ENCODE peak calls at places on chromosomes 16 and 17, in ten cellular contexts. J, F, Y, Q, E, L, N, B, K and P are unnamed samples.

GRCh38 chr16:87854053-87854906 is 15.0 kb downstream of the SLC7A5 start:
- DNase-seq in L (no peak), K (no peak), F (no peak), Y (peak; percentile 42), E (no peak), B (peak; percentile 82), Q (no peak), J (no peak), N (no peak), P (no peak)

GRCh38 chr17:35088647-35088910 is 25.1 kb upstream of the RFFL start:
- DNase-seq in F (no peak), E (peak; percentile 35), K (no peak), J (peak; percentile 46), L (no peak), Q (peak; percentile 65), N (no peak), Y (no peak), B (no peak), P (no peak)

GRCh38 chr17:35743911-35744328 is 9.1 kb downstream of the GAS2L2 start:
- DNase-seq in F (peak; percentile 45), J (peak; percentile 36), N (peak; percentile 72), L (no peak), K (no peak), Y (no peak), B (peak; percentile 46), E (no peak), Q (peak; percentile 24), P (no peak)

GRCh38 chr17:62919388-62919787 is 46.6 kb upstream of the TANC2 start:
- DNase-seq in J (no peak), L (no peak), B (no peak), E (no peak), Q (no peak), F (peak; percentile 46), N (peak; percentile 28), Y (no peak), K (no peak), P (no peak)

GRCh38 chr17:22435231-22435974 is 743.1 kb downstream of the KCNJ18 start:
- DNase-seq in N (no peak), L (no peak), E (no peak), K (no peak), Y (no peak), F (no peak), B (peak; percentile 75), Q (no peak), J (no peak), P (no peak)

GRCh38 chr17:40490289-40490853 is 11.1 kb downstream of the TNS4 start:
- DNase-seq in B (peak; percentile 27), E (peak; percentile 91), F (peak; percentile 81), N (peak; percentile 55), Y (no peak), J (no peak), K (no peak), Q (peak; percentile 62), L (no peak), P (no peak)

GRCh38 chr17:8225813-8226535 is 15.6 kb upstream of the AURKB start:
- DNase-seq in Q (peak; percentile 74), K (peak; percentile 76), B (peak; percentile 67), N (peak; percentile 36), F (peak; percentile 87), Y (peak; percentile 47), E (peak; percentile 61), L (no peak), J (peak; percentile 47), P (peak; percentile 59)

GRCh38 chr16:12096162-12096781 is 119.7 kb downstream of the SNX29 start:
- DNase-seq in K (no peak), F (peak; percentile 21), L (no peak), Y (no peak), N (no peak), J (no peak), E (no peak), B (no peak), Q (no peak), P (no peak)

GRCh38 chr17:17347956-17348871 is 45.0 kb downstream of the NT5M start:
- DNase-seq in L (peak; percentile 71), K (no peak), Y (no peak), B (no peak), F (no peak), Q (no peak), E (no peak), N (no peak), J (no peak), P (no peak)

GRCh38 chr17:72687941-72688340 is 404.5 kb downstream of the SLC39A11 start:
- DNase-seq in L (no peak), Y (no peak), K (no peak), B (no peak), J (no peak), F (no peak), N (peak; percentile 78), Q (no peak), E (no peak), P (no peak)

GRCh38 chr16:852451-853185 is 52.1 kb upstream of the GNG13 start:
- DNase-seq in N (no peak), J (no peak), Y (no peak), L (no peak), F (no peak), K (no peak), Q (no peak), B (no peak), E (no peak), P (no peak)

GRCh38 chr16:10934325-10935107 is 7.8 kb downstream of the DEXI start:
- DNase-seq in J (no peak), E (no peak), B (no peak), N (no peak), K (no peak), F (no peak), Q (no peak), L (no peak), Y (no peak), P (no peak)

DNA sequence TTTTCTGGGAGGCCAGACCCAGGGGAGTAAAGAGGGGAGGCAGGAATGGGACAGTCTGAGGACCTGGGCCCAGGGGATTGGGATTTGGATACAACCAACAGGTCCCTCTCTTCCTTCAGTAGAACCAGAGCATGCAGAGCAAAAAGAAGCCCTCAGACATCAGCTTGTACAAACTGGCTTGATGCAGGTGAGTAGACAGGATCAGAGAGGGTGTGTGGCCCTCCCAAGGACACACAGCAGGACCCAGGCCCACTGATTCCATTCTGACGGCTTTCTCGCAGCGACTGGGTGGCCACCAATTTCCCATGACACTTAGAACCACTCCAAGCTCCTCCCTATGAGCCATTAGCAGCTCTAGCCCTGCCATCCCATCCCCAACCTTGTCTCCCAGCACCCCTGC is 63.6 kb downstream of the ABCC6 start:
- DNase-seq in L (no peak), E (no peak), Y (no peak), Q (no peak), N (no peak), J (no peak), B (no peak), F (no peak), K (no peak), P (no peak)
- H3K9me3 ChIP-seq in L (peaks cover 9% of the 10 kb centered on the region), E (no peaks in the 10 kb centered on the region), Y (peaks cover 10% of the 10 kb centered on the region), Q (no peaks in the 10 kb centered on the region), N (peaks cover 3% of the 10 kb centered on the region), J (peaks cover 11% of the 10 kb centered on the region), B (no peaks in the 10 kb centered on the region), F (no peaks in the 10 kb centered on the region), K (peaks cover 7% of the 10 kb centered on the region), P (no peaks in the 10 kb centered on the region)

DNA sequence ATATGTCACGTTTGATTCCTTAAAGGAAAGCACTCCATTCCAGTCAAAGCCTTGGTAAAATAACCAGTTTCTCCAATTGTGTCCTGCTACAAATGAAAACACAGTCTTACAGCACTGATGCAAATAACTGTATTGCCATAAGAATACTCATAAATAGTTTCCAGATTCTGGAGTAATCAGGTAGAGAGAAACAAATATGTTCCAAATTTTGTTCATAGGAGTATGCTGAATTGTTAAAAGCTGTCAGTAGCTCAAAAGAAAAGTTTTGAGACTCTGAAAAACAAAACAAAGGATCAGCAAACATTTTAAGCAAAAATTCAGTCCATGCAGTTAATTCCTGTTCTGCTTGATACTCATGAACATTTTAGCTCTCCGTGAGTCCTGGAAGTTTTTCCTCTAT is 7.8 kb downstream of the DHRS7B start:
- DNase-seq in E (no peak), K (no peak), B (no peak), Y (no peak), N (no peak), Q (no peak), L (no peak), F (no peak), J (no peak), P (no peak)
- H3K9me3 ChIP-seq in E (no peaks in the 10 kb centered on the region), K (no peaks in the 10 kb centered on the region), B (no peaks in the 10 kb centered on the region), Y (peaks cover 3% of the 10 kb centered on the region), N (no peaks in the 10 kb centered on the region), Q (peaks cover 25% of the 10 kb centered on the region), L (no peaks in the 10 kb centered on the region), F (no peaks in the 10 kb centered on the region), J (no peaks in the 10 kb centered on the region), P (no peaks in the 10 kb centered on the region)

GRCh38 chr16:68575082-68575481 is 36.0 kb downstream of the ZFP90 start:
- DNase-seq in L (no peak), Q (no peak), J (no peak), N (no peak), Y (no peak), K (no peak), E (no peak), B (no peak), F (no peak), P (no peak)
- H3K9me3 ChIP-seq in L (peaks cover 52% of the 10 kb centered on the region), Q (peaks cover 96% of the 10 kb centered on the region), J (peaks cover 59% of the 10 kb centered on the region), N (no peaks in the 10 kb centered on the region), Y (peaks cover 35% of the 10 kb centered on the region), K (peaks cover 29% of the 10 kb centered on the region), E (no peaks in the 10 kb centered on the region), B (no peaks in the 10 kb centered on the region), F (peaks cover 2% of the 10 kb centered on the region), P (peaks cover 29% of the 10 kb centered on the region)

GRCh38 chr17:57363580-57363979 is 107.3 kb downstream of the MSI2 start:
- DNase-seq in L (no peak), N (no peak), K (no peak), B (no peak), E (no peak), F (no peak), Y (no peak), J (no peak), Q (no peak), P (no peak)

GRCh38 chr17:57362797-57363556 is 106.7 kb downstream of the MSI2 start:
- DNase-seq in K (no peak), B (no peak), Q (no peak), Y (no peak), J (no peak), F (no peak), E (no peak), L (no peak), N (no peak), P (no peak)

GRCh38 chr17:57357830-57358426 is 101.6 kb downstream of the MSI2 start:
- DNase-seq in F (no peak), Q (no peak), B (no peak), N (no peak), K (no peak), L (no peak), E (no peak), J (no peak), Y (no peak), P (no peak)

GRCh38 chr17:57357392-57357784 is 101.1 kb downstream of the MSI2 start:
- DNase-seq in E (no peak), F (no peak), L (no peak), Q (no peak), B (peak; percentile 80), J (peak; percentile 80), N (peak; percentile 27), Y (no peak), K (no peak), P (no peak)

DNA sequence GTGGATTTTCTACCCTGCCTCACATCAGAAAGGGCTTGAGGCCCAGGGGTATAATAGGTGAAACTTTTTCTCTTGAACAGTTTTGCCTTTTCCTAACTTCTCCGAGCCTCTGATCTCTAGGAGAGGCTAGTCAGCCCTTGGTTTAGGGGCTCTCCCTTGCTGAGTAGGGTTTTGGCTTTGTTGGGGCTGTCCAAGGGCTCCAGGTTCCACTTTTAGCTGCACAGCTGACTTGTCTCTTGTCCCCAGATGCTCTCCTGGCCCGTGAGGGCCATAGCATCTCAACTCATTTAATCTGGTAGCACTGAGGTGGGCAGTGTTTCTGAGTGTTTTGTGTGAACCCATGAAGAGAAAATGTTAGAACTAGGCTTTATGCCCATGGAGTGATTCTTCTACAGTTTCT is 103.9 kb downstream of the MSI2 start:
- DNase-seq in K (no peak), L (no peak), Q (no peak), J (no peak), E (no peak), F (no peak), Y (no peak), B (no peak), N (no peak), P (no peak)
- H3K9me3 ChIP-seq in K (no peaks in the 10 kb centered on the region), L (no peaks in the 10 kb centered on the region), Q (no peaks in the 10 kb centered on the region), J (no peaks in the 10 kb centered on the region), E (no peaks in the 10 kb centered on the region), F (no peaks in the 10 kb centered on the region), Y (no peaks in the 10 kb centered on the region), B (no peaks in the 10 kb centered on the region), N (no peaks in the 10 kb centered on the region), P (no peaks in the 10 kb centered on the region)